ENCODE peak calls at places on chromosomes 11 and 22, in eight cellular contexts. One of them, this sample, is unnamed.
A peak's percentile ranks its signal among the peaks of the same experiment; 100 is the strongest.

GRCh38 chr11:122162095-122162494 is 46.1 kb upstream of the BLID start:
- DNase-seq in neuronal stem cell: no peak
- DNase-seq in HFF-Myc: no peak
- DNase-seq in Peyer's patch: no peak
- DNase-seq in adipocyte: peak; percentile 70
- DNase-seq in pancreas: no peak
- DNase-seq in AG09309: no peak
- DNase-seq in astrocyte of the spinal cord: no peak
- DNase-seq in this sample: no peak

GRCh38 chr22:48037618-48038017 is 1275.2 kb downstream of the TBC1D22A start:
- DNase-seq in HFF-Myc: no peak
- DNase-seq in astrocyte of the spinal cord: no peak
- DNase-seq in Peyer's patch: no peak
- DNase-seq in pancreas: no peak
- DNase-seq in adipocyte: no peak
- DNase-seq in AG09309: no peak
- DNase-seq in neuronal stem cell: no peak
- DNase-seq in this sample: no peak

GRCh38 chr11:132187814-132188213 is 817.4 kb downstream of the NTM start:
- DNase-seq in HFF-Myc: no peak
- DNase-seq in astrocyte of the spinal cord: peak; percentile 17
- DNase-seq in pancreas: no peak
- DNase-seq in Peyer's patch: no peak
- DNase-seq in neuronal stem cell: no peak
- DNase-seq in AG09309: peak; percentile 43
- DNase-seq in adipocyte: peak; percentile 47
- DNase-seq in this sample: no peak

GRCh38 chr11:11532574-11532973 is 89.2 kb downstream of the GALNT18 start:
- DNase-seq in pancreas: no peak
- DNase-seq in HFF-Myc: no peak
- DNase-seq in astrocyte of the spinal cord: peak; percentile 55
- DNase-seq in neuronal stem cell: no peak
- DNase-seq in AG09309: no peak
- DNase-seq in Peyer's patch: no peak
- DNase-seq in adipocyte: no peak
- DNase-seq in this sample: no peak

GRCh38 chr11:126115253-126115540 is 52.5 kb upstream of the CDON start:
- DNase-seq in AG09309: no peak
- DNase-seq in adipocyte: peak; percentile 58
- DNase-seq in astrocyte of the spinal cord: no peak
- DNase-seq in Peyer's patch: no peak
- DNase-seq in pancreas: peak; percentile 64
- DNase-seq in neuronal stem cell: no peak
- DNase-seq in HFF-Myc: no peak
- DNase-seq in this sample: no peak

GRCh38 chr22:47888807-47889206 is 1126.4 kb downstream of the TBC1D22A start:
- DNase-seq in astrocyte of the spinal cord: no peak
- DNase-seq in Peyer's patch: no peak
- DNase-seq in AG09309: no peak
- DNase-seq in pancreas: no peak
- DNase-seq in neuronal stem cell: no peak
- DNase-seq in HFF-Myc: no peak
- DNase-seq in adipocyte: no peak
- DNase-seq in this sample: no peak

GRCh38 chr11:85945296-85945695 is 90.1 kb downstream of the CCDC83 start:
- DNase-seq in Peyer's patch: no peak
- DNase-seq in neuronal stem cell: no peak
- DNase-seq in astrocyte of the spinal cord: no peak
- DNase-seq in pancreas: no peak
- DNase-seq in HFF-Myc: no peak
- DNase-seq in adipocyte: no peak
- DNase-seq in AG09309: no peak
- DNase-seq in this sample: no peak

GRCh38 chr11:78256962-78257361 is 68.2 kb downstream of the USP35 start:
- DNase-seq in pancreas: peak; percentile 80
- DNase-seq in HFF-Myc: no peak
- DNase-seq in Peyer's patch: no peak
- DNase-seq in astrocyte of the spinal cord: peak; percentile 71
- DNase-seq in adipocyte: peak; percentile 89
- DNase-seq in AG09309: peak; percentile 71
- DNase-seq in neuronal stem cell: no peak
- DNase-seq in this sample: no peak

GRCh38 chr11:113419426-113420003 is 31.9 kb downstream of the ANKK1 start:
- DNase-seq in adipocyte: no peak
- DNase-seq in pancreas: no peak
- DNase-seq in astrocyte of the spinal cord: no peak
- DNase-seq in neuronal stem cell: no peak
- DNase-seq in HFF-Myc: no peak
- DNase-seq in Peyer's patch: no peak
- DNase-seq in AG09309: no peak
- DNase-seq in this sample: no peak

GRCh38 chr22:48511211-48511610 is 1316.5 kb downstream of the BRD1 start:
- DNase-seq in pancreas: no peak
- DNase-seq in adipocyte: no peak
- DNase-seq in HFF-Myc: no peak
- DNase-seq in astrocyte of the spinal cord: no peak
- DNase-seq in AG09309: no peak
- DNase-seq in neuronal stem cell: no peak
- DNase-seq in Peyer's patch: no peak
- DNase-seq in this sample: no peak

GRCh38 chr22:43118953-43119458 is 8.5 kb downstream of the BIK start:
- DNase-seq in AG09309: no peak
- DNase-seq in neuronal stem cell: no peak
- DNase-seq in adipocyte: no peak
- DNase-seq in pancreas: no peak
- DNase-seq in astrocyte of the spinal cord: no peak
- DNase-seq in HFF-Myc: no peak
- DNase-seq in Peyer's patch: peak; percentile 59
- DNase-seq in this sample: no peak

GRCh38 chr11:43944761-43945311 is 2.4 kb downstream of the C11orf96 start:
- DNase-seq in neuronal stem cell: no peak
- DNase-seq in Peyer's patch: peak; percentile 50
- DNase-seq in adipocyte: peak; percentile 26
- DNase-seq in astrocyte of the spinal cord: no peak
- DNase-seq in HFF-Myc: no peak
- DNase-seq in AG09309: no peak
- DNase-seq in pancreas: peak; percentile 73
- DNase-seq in this sample: peak; percentile 62

GRCh38 chr11:43943357-43943930 is 1.0 kb downstream of the C11orf96 start:
- DNase-seq in adipocyte: peak; percentile 41
- DNase-seq in neuronal stem cell: no peak
- DNase-seq in HFF-Myc: no peak
- DNase-seq in pancreas: no peak
- DNase-seq in Peyer's patch: no peak
- DNase-seq in AG09309: no peak
- DNase-seq in astrocyte of the spinal cord: no peak
- DNase-seq in this sample: no peak

GRCh38 chr11:43941257-43941879 is 1.1 kb upstream of the C11orf96 start:
- DNase-seq in adipocyte: peak; percentile 23
- DNase-seq in astrocyte of the spinal cord: no peak
- DNase-seq in AG09309: no peak
- DNase-seq in Peyer's patch: no peak
- DNase-seq in pancreas: no peak
- DNase-seq in HFF-Myc: no peak
- DNase-seq in neuronal stem cell: no peak
- DNase-seq in this sample: no peak

GRCh38 chr11:43943931-43944751 is 1.7 kb downstream of the C11orf96 start:
- DNase-seq in Peyer's patch: no peak
- DNase-seq in adipocyte: peak; percentile 19
- DNase-seq in neuronal stem cell: no peak
- DNase-seq in HFF-Myc: no peak
- DNase-seq in pancreas: no peak
- DNase-seq in astrocyte of the spinal cord: peak; percentile 63
- DNase-seq in AG09309: no peak
- DNase-seq in this sample: no peak

GRCh38 chr11:43942651-43943356 is 367 bp downstream of the C11orf96 start:
- DNase-seq in HFF-Myc: no peak
- DNase-seq in Peyer's patch: no peak
- DNase-seq in pancreas: no peak
- DNase-seq in AG09309: no peak
- DNase-seq in astrocyte of the spinal cord: peak; percentile 52
- DNase-seq in neuronal stem cell: no peak
- DNase-seq in adipocyte: peak; percentile 55
- DNase-seq in this sample: no peak
- H3K4me3 ChIP-seq in HFF-Myc: peak overlapping the region; percentile 41
- H3K4me3 ChIP-seq in Peyer's patch: peak overlapping the region; percentile 58
- H3K4me3 ChIP-seq in pancreas: peak overlapping the region; percentile 42
- H3K4me3 ChIP-seq in AG09309: peak overlapping the region; percentile 28
- H3K4me3 ChIP-seq in astrocyte of the spinal cord: peak overlapping the region; percentile 39
- H3K4me3 ChIP-seq in neuronal stem cell: peak overlapping the region; percentile 52
- H3K4me3 ChIP-seq in adipocyte: peak overlapping the region; percentile 84
- H3K4me3 ChIP-seq in this sample: peak overlapping the region; percentile 84

DNA sequence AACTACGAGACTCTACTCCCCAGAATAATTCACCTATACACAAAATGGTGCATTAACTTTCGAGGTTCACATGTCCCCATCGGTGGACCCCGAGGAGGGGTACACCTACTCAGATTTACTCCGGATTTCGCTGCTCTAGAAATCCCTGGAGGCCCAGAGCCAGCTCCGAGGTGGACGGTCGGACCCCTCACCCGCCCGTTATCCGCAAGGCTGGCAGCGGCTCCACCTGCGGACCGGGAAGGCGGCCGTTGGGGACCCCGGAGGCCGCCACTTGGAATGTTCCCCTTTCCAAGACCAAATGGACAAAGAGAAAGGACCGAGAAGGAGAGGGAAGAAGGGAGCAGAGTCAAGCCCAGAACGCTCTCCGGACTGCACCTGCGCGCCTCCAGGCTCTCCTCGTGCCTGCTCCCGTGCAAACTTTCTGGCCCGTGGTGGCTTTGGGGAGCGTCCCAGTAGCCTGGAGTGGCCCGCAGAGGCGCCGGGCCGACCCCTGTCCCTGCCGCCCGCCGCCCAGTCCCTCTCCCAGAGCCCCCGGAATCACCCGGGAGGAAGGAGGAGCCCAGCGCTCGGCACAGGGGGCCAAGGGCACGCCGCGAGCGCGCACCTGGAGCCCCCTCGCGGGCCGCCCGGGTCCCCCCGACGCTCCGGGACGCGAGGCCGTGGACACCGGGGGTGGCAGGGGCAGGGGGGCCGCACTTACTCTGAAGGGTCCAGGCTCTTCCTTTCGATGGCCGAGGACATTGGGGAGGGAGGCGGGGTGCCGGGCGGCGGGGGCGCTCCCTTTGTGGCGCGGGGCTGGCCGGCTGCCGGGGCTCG is 23.0 kb downstream of the LMO2 start:
- DNase-seq in adipocyte: no peak
- DNase-seq in Peyer's patch: no peak
- DNase-seq in HFF-Myc: no peak
- DNase-seq in neuronal stem cell: no peak
- DNase-seq in pancreas: no peak
- DNase-seq in astrocyte of the spinal cord: no peak
- DNase-seq in AG09309: no peak
- DNase-seq in this sample: no peak
- H3K4me3 ChIP-seq in adipocyte: peak overlapping the region; percentile 46
- H3K4me3 ChIP-seq in Peyer's patch: peak overlapping the region; percentile 71
- H3K4me3 ChIP-seq in HFF-Myc: no peak overlapping the region
- H3K4me3 ChIP-seq in neuronal stem cell: peak overlapping the region; percentile 38
- H3K4me3 ChIP-seq in pancreas: peak overlapping the region; percentile 58
- H3K4me3 ChIP-seq in astrocyte of the spinal cord: peak overlapping the region; percentile 50
- H3K4me3 ChIP-seq in AG09309: no peak overlapping the region
- H3K4me3 ChIP-seq in this sample: peak overlapping the region; percentile 67

DNA sequence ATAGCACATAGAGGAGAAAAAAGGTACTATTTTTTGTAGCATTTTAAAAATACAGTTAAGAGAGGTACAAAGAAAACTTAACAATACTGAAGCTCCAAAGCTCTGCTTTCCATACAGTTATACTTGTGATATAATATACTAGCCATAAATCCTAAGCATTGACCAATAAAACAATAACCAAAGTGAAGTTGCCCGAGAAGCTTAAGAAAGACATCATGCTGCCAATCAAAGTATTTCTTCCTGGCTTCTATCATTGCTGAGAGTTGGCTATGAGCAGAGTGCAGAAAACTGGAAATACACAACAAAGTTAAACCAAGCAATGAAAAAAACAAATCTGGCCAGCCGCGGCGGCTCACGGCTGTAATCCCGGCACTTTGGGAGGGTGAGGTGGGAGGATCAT is 84.2 kb downstream of the RBFOX2 start:
- DNase-seq in adipocyte: no peak
- DNase-seq in HFF-Myc: no peak
- DNase-seq in astrocyte of the spinal cord: no peak
- DNase-seq in AG09309: no peak
- DNase-seq in pancreas: no peak
- DNase-seq in Peyer's patch: no peak
- DNase-seq in neuronal stem cell: no peak
- DNase-seq in this sample: no peak
- H3K4me3 ChIP-seq in adipocyte: peak overlapping the region; percentile 74
- H3K4me3 ChIP-seq in HFF-Myc: no peak overlapping the region
- H3K4me3 ChIP-seq in astrocyte of the spinal cord: no peak overlapping the region
- H3K4me3 ChIP-seq in AG09309: peak overlapping the region; percentile 10
- H3K4me3 ChIP-seq in pancreas: no peak overlapping the region
- H3K4me3 ChIP-seq in Peyer's patch: no peak overlapping the region
- H3K4me3 ChIP-seq in neuronal stem cell: no peak overlapping the region
- H3K4me3 ChIP-seq in this sample: no peak overlapping the region

GRCh38 chr22:25451480-25452114 is 112.9 kb upstream of the GRK3 start:
- DNase-seq in neuronal stem cell: no peak
- DNase-seq in Peyer's patch: no peak
- DNase-seq in adipocyte: peak; percentile 21
- DNase-seq in pancreas: no peak
- DNase-seq in HFF-Myc: no peak
- DNase-seq in AG09309: no peak
- DNase-seq in astrocyte of the spinal cord: no peak
- DNase-seq in this sample: no peak
- H3K4me3 ChIP-seq in neuronal stem cell: no peak overlapping the region
- H3K4me3 ChIP-seq in Peyer's patch: no peak overlapping the region
- H3K4me3 ChIP-seq in adipocyte: peak overlapping the region; percentile 75
- H3K4me3 ChIP-seq in pancreas: no peak overlapping the region
- H3K4me3 ChIP-seq in HFF-Myc: no peak overlapping the region
- H3K4me3 ChIP-seq in AG09309: no peak overlapping the region
- H3K4me3 ChIP-seq in astrocyte of the spinal cord: no peak overlapping the region
- H3K4me3 ChIP-seq in this sample: no peak overlapping the region

DNA sequence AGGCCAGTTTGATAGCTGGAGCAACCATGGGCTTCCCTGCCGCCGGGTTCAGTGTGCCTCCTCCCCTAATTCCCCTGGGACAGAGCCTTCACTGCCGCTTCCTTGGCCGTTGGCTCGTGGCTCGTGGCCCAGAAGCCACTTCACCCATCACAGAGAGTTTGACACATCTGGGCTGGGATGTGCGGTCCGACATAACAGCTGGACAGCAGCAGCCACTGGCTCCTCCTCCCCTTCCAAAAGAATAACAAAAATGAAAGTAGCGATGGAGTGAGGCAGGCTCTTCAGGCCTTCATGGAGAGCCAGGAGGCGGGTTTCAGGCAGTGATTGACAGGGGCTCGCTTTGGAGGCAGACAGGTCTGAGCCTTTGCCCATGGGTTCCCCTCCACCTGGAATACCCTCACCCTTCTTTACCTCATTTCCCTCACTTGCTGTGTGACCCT is 8.2 kb downstream of the CREB3L1 start:
- DNase-seq in neuronal stem cell: no peak
- DNase-seq in astrocyte of the spinal cord: no peak
- DNase-seq in pancreas: no peak
- DNase-seq in HFF-Myc: no peak
- DNase-seq in Peyer's patch: no peak
- DNase-seq in adipocyte: peak; percentile 69
- DNase-seq in AG09309: no peak
- DNase-seq in this sample: no peak
- H3K4me3 ChIP-seq in neuronal stem cell: no peak overlapping the region
- H3K4me3 ChIP-seq in astrocyte of the spinal cord: no peak overlapping the region
- H3K4me3 ChIP-seq in pancreas: no peak overlapping the region
- H3K4me3 ChIP-seq in HFF-Myc: no peak overlapping the region
- H3K4me3 ChIP-seq in Peyer's patch: no peak overlapping the region
- H3K4me3 ChIP-seq in adipocyte: peak overlapping the region; percentile 75
- H3K4me3 ChIP-seq in AG09309: peak overlapping the region; percentile 11
- H3K4me3 ChIP-seq in this sample: no peak overlapping the region